ENCODE peak calls at places on chromosomes 1 and 21, in seven cellular contexts. One of them, this sample, is unnamed.
A peak's percentile ranks its signal among the peaks of the same experiment; 100 is the strongest.

GRCh38 chr1:204438628-204439027 is 27.0 kb upstream of the PPP1R15B start:
- DNase-seq in SK-MEL-5: no peak
- DNase-seq in NCI-H446 treated with DMSO at 0.1 percent for 48 hours: peak; percentile 36
- DNase-seq in frontal cortex: no peak
- DNase-seq in NCI-H1092 treated with DMSO at 0.1 percent for 48 hours: no peak
- DNase-seq in A172: peak; percentile 99
- DNase-seq in keratinocyte: peak; percentile 92
- DNase-seq in this sample: no peak

GRCh38 chr1:209550519-209550918 is 33.0 kb upstream of the CAMK1G start:
- DNase-seq in keratinocyte: no peak
- DNase-seq in SK-MEL-5: no peak
- DNase-seq in NCI-H446 treated with DMSO at 0.1 percent for 48 hours: no peak
- DNase-seq in NCI-H1092 treated with DMSO at 0.1 percent for 48 hours: no peak
- DNase-seq in A172: no peak
- DNase-seq in frontal cortex: no peak
- DNase-seq in this sample: no peak

GRCh38 chr21:42559326-42559725 is 45.7 kb downstream of the SLC37A1 start:
- DNase-seq in NCI-H1092 treated with DMSO at 0.1 percent for 48 hours: no peak
- DNase-seq in NCI-H446 treated with DMSO at 0.1 percent for 48 hours: no peak
- DNase-seq in SK-MEL-5: no peak
- DNase-seq in A172: no peak
- DNase-seq in keratinocyte: no peak
- DNase-seq in frontal cortex: no peak
- DNase-seq in this sample: no peak

GRCh38 chr1:58836396-58836795 is 52.5 kb upstream of the JUN start:
- DNase-seq in NCI-H1092 treated with DMSO at 0.1 percent for 48 hours: no peak
- DNase-seq in NCI-H446 treated with DMSO at 0.1 percent for 48 hours: no peak
- DNase-seq in keratinocyte: no peak
- DNase-seq in frontal cortex: no peak
- DNase-seq in SK-MEL-5: no peak
- DNase-seq in A172: no peak
- DNase-seq in this sample: no peak

GRCh38 chr1:109874445-109874844 is 36.2 kb upstream of the CSF1 start:
- DNase-seq in A172: no peak
- DNase-seq in keratinocyte: no peak
- DNase-seq in NCI-H1092 treated with DMSO at 0.1 percent for 48 hours: no peak
- DNase-seq in NCI-H446 treated with DMSO at 0.1 percent for 48 hours: no peak
- DNase-seq in frontal cortex: no peak
- DNase-seq in SK-MEL-5: no peak
- DNase-seq in this sample: no peak

GRCh38 chr1:96544831-96545221 is 176.8 kb upstream of the PTBP2 start:
- DNase-seq in SK-MEL-5: no peak
- DNase-seq in A172: no peak
- DNase-seq in NCI-H446 treated with DMSO at 0.1 percent for 48 hours: no peak
- DNase-seq in frontal cortex: no peak
- DNase-seq in keratinocyte: no peak
- DNase-seq in NCI-H1092 treated with DMSO at 0.1 percent for 48 hours: no peak
- DNase-seq in this sample: no peak

GRCh38 chr1:19457555-19457954 is 27.8 kb downstream of the CAPZB start:
- DNase-seq in keratinocyte: no peak
- DNase-seq in NCI-H1092 treated with DMSO at 0.1 percent for 48 hours: no peak
- DNase-seq in SK-MEL-5: no peak
- DNase-seq in frontal cortex: no peak
- DNase-seq in A172: no peak
- DNase-seq in NCI-H446 treated with DMSO at 0.1 percent for 48 hours: no peak
- DNase-seq in this sample: peak; percentile 48

GRCh38 chr1:243731301-243731891 is 118.6 kb downstream of the AKT3 start:
- DNase-seq in frontal cortex: no peak
- DNase-seq in keratinocyte: no peak
- DNase-seq in A172: no peak
- DNase-seq in NCI-H446 treated with DMSO at 0.1 percent for 48 hours: peak; percentile 65
- DNase-seq in SK-MEL-5: peak; percentile 30
- DNase-seq in NCI-H1092 treated with DMSO at 0.1 percent for 48 hours: peak; percentile 87
- DNase-seq in this sample: no peak

GRCh38 chr1:229203030-229203751 is 67.7 kb upstream of the RAB4A start:
- DNase-seq in keratinocyte: no peak
- DNase-seq in NCI-H1092 treated with DMSO at 0.1 percent for 48 hours: no peak
- DNase-seq in NCI-H446 treated with DMSO at 0.1 percent for 48 hours: peak; percentile 25
- DNase-seq in SK-MEL-5: peak; percentile 76
- DNase-seq in frontal cortex: no peak
- DNase-seq in A172: peak; percentile 72
- DNase-seq in this sample: peak; percentile 76

GRCh38 chr21:38293765-38294164 is 37.0 kb downstream of the KCNJ15 start:
- DNase-seq in keratinocyte: no peak
- DNase-seq in frontal cortex: no peak
- DNase-seq in NCI-H446 treated with DMSO at 0.1 percent for 48 hours: no peak
- DNase-seq in SK-MEL-5: no peak
- DNase-seq in A172: no peak
- DNase-seq in NCI-H1092 treated with DMSO at 0.1 percent for 48 hours: no peak
- DNase-seq in this sample: no peak

GRCh38 chr1:237851209-237851845 is 39.4 kb downstream of the ZP4 start:
- DNase-seq in A172: peak; percentile 82
- DNase-seq in SK-MEL-5: peak; percentile 72
- DNase-seq in NCI-H446 treated with DMSO at 0.1 percent for 48 hours: peak; percentile 51
- DNase-seq in NCI-H1092 treated with DMSO at 0.1 percent for 48 hours: peak; percentile 62
- DNase-seq in keratinocyte: no peak
- DNase-seq in frontal cortex: no peak
- DNase-seq in this sample: peak; percentile 65

GRCh38 chr1:111618953-111619634 is 495 bp upstream of the RAP1A start:
- DNase-seq in A172: no peak
- DNase-seq in keratinocyte: no peak
- DNase-seq in SK-MEL-5: no peak
- DNase-seq in frontal cortex: no peak
- DNase-seq in NCI-H446 treated with DMSO at 0.1 percent for 48 hours: no peak
- DNase-seq in NCI-H1092 treated with DMSO at 0.1 percent for 48 hours: no peak
- DNase-seq in this sample: no peak

GRCh38 chr1:119787776-119788175 is 19.1 kb upstream of the HMGCS2 start:
- DNase-seq in frontal cortex: no peak
- DNase-seq in A172: peak; percentile 40
- DNase-seq in SK-MEL-5: no peak
- DNase-seq in NCI-H1092 treated with DMSO at 0.1 percent for 48 hours: no peak
- DNase-seq in NCI-H446 treated with DMSO at 0.1 percent for 48 hours: no peak
- DNase-seq in keratinocyte: no peak
- DNase-seq in this sample: no peak

GRCh38 chr1:56123421-56123820 is 455.9 kb downstream of the PLPP3 start:
- DNase-seq in keratinocyte: no peak
- DNase-seq in NCI-H446 treated with DMSO at 0.1 percent for 48 hours: no peak
- DNase-seq in frontal cortex: no peak
- DNase-seq in A172: peak; percentile 1
- DNase-seq in NCI-H1092 treated with DMSO at 0.1 percent for 48 hours: no peak
- DNase-seq in SK-MEL-5: no peak
- DNase-seq in this sample: no peak

GRCh38 chr1:164755674-164756073 is 196.7 kb downstream of the PBX1 start:
- DNase-seq in NCI-H446 treated with DMSO at 0.1 percent for 48 hours: peak; percentile 87
- DNase-seq in NCI-H1092 treated with DMSO at 0.1 percent for 48 hours: peak; percentile 84
- DNase-seq in frontal cortex: no peak
- DNase-seq in SK-MEL-5: no peak
- DNase-seq in keratinocyte: no peak
- DNase-seq in A172: no peak
- DNase-seq in this sample: peak; percentile 33

GRCh38 chr1:214558002-214558770 is 6.8 kb upstream of the PTPN14 start:
- DNase-seq in NCI-H446 treated with DMSO at 0.1 percent for 48 hours: no peak
- DNase-seq in A172: peak; percentile 98
- DNase-seq in keratinocyte: no peak
- DNase-seq in frontal cortex: no peak
- DNase-seq in SK-MEL-5: no peak
- DNase-seq in NCI-H1092 treated with DMSO at 0.1 percent for 48 hours: no peak
- DNase-seq in this sample: no peak

This sample was measured in A673.